ENCODE peak calls at places on chromosome 20, in four cellular contexts. P is cardiac fibroblast, K is GM12865, S is HFFc6. I is an unnamed sample.

GRCh38 chr20:46312075-46312944 is 4.0 kb upstream of the CDH22 start:
- DNase-seq in S (no peak), P (no peak), K (no peak), I (no peak)

GRCh38 chr20:47315339-47315662 is 41.2 kb downstream of the ZMYND8 start:
- DNase-seq in K (no peak), P (peak), S (no peak), I (no peak)

GRCh38 chr20:11918280-11918952 is 723 bp downstream of the BTBD3 start:
- DNase-seq in S (no peak), P (peak), K (no peak), I (no peak)

GRCh38 chr20:17759449-17759848 is 59.7 kb downstream of the BANF2 start:
- DNase-seq in P (peak), S (no peak), K (no peak), I (no peak)

GRCh38 chr20:50015993-50016770 is 33.4 kb downstream of the SNAI1 start:
- DNase-seq in S (no peak), K (no peak), P (peak), I (no peak)

GRCh38 chr20:36540551-36541211 is 638 bp upstream of the MYL9 start:
- DNase-seq in P (no peak), K (no peak), S (no peak), I (no peak)

GRCh38 chr20:54431545-54431944 is 43.8 kb upstream of the DOK5 start:
- DNase-seq in S (no peak), P (peak), K (no peak), I (no peak)

GRCh38 chr20:11432407-11432806 is 485.3 kb upstream of the BTBD3 start:
- DNase-seq in S (peak), K (no peak), P (peak), I (no peak)

GRCh38 chr20:33663161-33664084 is 1.3 kb downstream of the C20orf144 start:
- DNase-seq in K (peak), S (peak), P (peak), I (peak)

GRCh38 chr20:3731944-3732326 is 550 bp upstream of the HSPA12B start:
- DNase-seq in S (no peak), P (no peak), K (no peak), I (no peak)

GRCh38 chr20:39399463-39399862 is 437.3 kb downstream of the DHX35 start:
- DNase-seq in P (no peak), K (no peak), S (no peak), I (no peak)
- TF ChIP-seq CTCF in P (no peak), K (no peak), S (no peak), I (no peak)

GRCh38 chr20:25398363-25399037 is 7.9 kb upstream of the ABHD12 start:
- DNase-seq in K (no peak), P (no peak), S (peak), I (no peak)

GRCh38 chr20:25402583-25402982 is 4.9 kb upstream of the GINS1 start:
- DNase-seq in S (no peak), K (no peak), P (peak), I (no peak)

GRCh38 chr20:25397827-25398226 is 7.2 kb upstream of the ABHD12 start:
- DNase-seq in K (no peak), S (peak), P (no peak), I (no peak)

GRCh38 chr20:25397081-25397480 is 6.4 kb upstream of the ABHD12 start:
- DNase-seq in P (no peak), S (no peak), K (peak), I (no peak)

GRCh38 chr20:25399038-25399430 is 8.4 kb upstream of the ABHD12 start:
- DNase-seq in S (peak), K (peak), P (peak), I (no peak)
- TF ChIP-seq CTCF in S (peak), K (peak), P (peak), I (peak)

GRCh38 chr20:37911262-37911661 is 8.3 kb downstream of the VSTM2L start:
- DNase-seq in K (no peak), S (no peak), P (no peak), I (no peak)
- TF ChIP-seq CTCF in K (no peak), S (no peak), P (no peak), I (no peak)

GRCh38 chr20:44747166-44748004 is 1.7 kb downstream of the KCNK15 start:
- DNase-seq in P (peak), S (peak), K (peak), I (peak)
- TF ChIP-seq CTCF in P (peak), S (peak), K (peak), I (peak)

GRCh38 chr20:37543828-37544227 is 16.2 kb upstream of the BLCAP start:
- DNase-seq in K (no peak), S (peak), P (peak), I (no peak)
- TF ChIP-seq CTCF in K (no peak), S (peak), P (peak), I (no peak)

DNA sequence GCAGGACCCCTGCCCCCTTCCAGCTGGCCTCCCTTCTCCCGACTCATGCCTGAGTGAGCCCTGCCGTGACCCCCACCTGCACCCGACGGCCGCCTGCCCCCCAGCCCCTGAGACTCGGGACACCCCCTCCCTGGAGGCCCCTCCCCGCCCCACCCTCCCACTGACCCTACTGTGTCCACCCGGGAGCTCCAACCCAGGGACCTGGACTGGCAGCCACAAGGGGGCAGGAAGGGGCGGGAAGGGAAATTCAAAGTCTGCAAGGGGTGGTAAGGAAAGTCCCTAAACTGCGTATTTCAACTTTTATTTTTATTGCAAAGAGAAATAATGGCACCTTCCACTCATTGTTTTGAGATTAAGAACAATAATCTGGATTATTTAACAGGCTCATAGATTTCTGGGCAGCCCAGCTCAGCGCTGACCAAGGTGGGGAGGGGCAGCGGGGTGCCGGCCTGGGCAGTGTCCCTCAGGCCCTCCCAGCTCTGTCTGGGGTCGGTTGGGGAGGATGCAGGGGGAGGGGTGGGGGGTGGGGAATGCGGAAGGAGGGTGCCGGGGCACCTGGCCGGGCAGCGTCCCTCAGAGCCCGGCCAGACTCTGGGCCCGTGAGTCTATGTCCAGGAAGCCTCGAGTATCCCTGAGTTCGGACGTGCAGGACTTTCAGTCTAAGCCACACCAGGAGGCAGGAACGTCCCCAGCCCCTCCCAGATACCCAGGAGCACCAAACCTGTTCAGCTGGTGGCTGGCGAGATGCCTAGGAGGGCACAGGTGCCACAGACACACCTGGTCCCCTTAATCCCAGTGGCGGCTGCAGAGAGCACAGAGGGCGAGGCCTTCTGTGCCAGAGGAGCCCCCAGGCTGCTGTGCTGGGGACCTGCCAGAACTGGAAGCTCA is 1.3 kb upstream of the PTK6 start:
- DNase-seq in K (peak), S (no peak), P (no peak), I (no peak)
- TF ChIP-seq CTCF in K (no peak), S (peak), P (no peak), I (peak)

DNA sequence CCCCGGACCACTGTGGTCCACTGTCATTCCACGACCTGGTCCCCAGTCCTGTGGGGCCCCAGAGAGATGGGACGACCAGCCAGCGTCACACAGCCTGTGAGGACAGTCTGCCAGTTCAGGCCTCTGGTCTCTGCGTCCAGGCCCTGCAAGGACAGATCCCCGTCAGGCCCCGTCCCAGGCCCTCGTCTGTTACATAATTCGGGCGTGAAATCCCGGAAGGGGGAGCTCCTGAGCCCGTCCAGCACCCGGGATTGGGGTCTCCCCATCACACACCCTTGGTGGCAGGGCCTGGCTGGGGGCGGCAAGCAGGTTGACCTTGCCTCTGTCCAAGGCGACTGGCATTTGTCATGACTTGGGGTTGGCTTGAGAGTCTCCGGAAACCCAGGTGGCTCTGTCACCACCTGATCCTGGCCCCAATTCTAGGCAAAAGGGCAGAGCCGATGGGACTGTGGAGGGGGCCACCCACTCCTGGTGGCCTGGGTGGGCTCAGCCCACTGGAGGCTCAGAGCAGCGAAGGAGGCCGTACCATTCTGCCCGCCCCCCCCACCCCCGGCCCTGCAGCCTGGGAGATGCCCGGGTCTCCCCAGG is 73.8 kb upstream of the GATA5 start:
- DNase-seq in S (no peak), K (no peak), P (no peak), I (no peak)
- TF ChIP-seq CTCF in S (no peak), K (no peak), P (no peak), I (no peak)